ENCODE peak calls at places on chromosomes 11 and 22, in four cellular contexts. I is IMR-90, L is mesenchymal stem cell, Z is H1. X is an unnamed sample.

GRCh38 chr11:128525411-128526243 is 61.7 kb downstream of the ETS1 start:
- DNase-seq in I (peak; percentile 74), L (peak; percentile 34), Z (no peak), X (no peak)

GRCh38 chr11:118953265-118953664 is 2.8 kb upstream of the UPK2 start:
- DNase-seq in I (peak; percentile 18), L (peak; percentile 20), Z (peak; percentile 66), X (peak; percentile 82)

GRCh38 chr11:19344661-19345518 is 104.1 kb upstream of the E2F8 start:
- DNase-seq in I (peak; percentile 24), L (peak; percentile 27), Z (peak; percentile 84), X (peak; percentile 76)

GRCh38 chr11:134531331-134532135 is 119.5 kb upstream of the B3GAT1 start:
- DNase-seq in I (no peak), L (no peak), Z (peak; percentile 41), X (no peak)

GRCh38 chr11:78560826-78561484 is 13.7 kb downstream of the NARS2 start:
- DNase-seq in I (no peak), L (no peak), Z (no peak), X (no peak)

GRCh38 chr11:70537576-70538571 is 139.5 kb downstream of the CTTN start:
- DNase-seq in I (no peak), L (no peak), Z (no peak), X (no peak)

GRCh38 chr11:111938687-111939160 is 1.6 kb downstream of the DIXDC1 start:
- DNase-seq in I (peak; percentile 63), L (peak; percentile 81), Z (no peak), X (no peak)

GRCh38 chr11:110379261-110379660 is 50.5 kb upstream of the FDX1 start:
- DNase-seq in I (no peak), L (no peak), Z (no peak), X (no peak)

GRCh38 chr22:43301866-43302265 is 41.3 kb downstream of the SCUBE1 start:
- DNase-seq in I (no peak), L (no peak), Z (no peak), X (no peak)

GRCh38 chr22:41831828-41832552 is 915 bp upstream of the SREBF2 start:
- DNase-seq in I (peak; percentile 24), L (no peak), Z (no peak), X (peak; percentile 26)

GRCh38 chr22:41827671-41828070 is 5.2 kb upstream of the SREBF2 start:
- DNase-seq in I (no peak), L (no peak), Z (no peak), X (no peak)

GRCh38 chr22:41831383-41831782 is 1.5 kb upstream of the SREBF2 start:
- DNase-seq in I (no peak), L (peak; percentile 37), Z (no peak), X (no peak)

GRCh38 chr22:41828516-41828915 is 4.4 kb upstream of the SREBF2 start:
- DNase-seq in I (no peak), L (no peak), Z (no peak), X (no peak)

GRCh38 chr22:41830174-41830573 is 2.7 kb upstream of the SREBF2 start:
- DNase-seq in I (no peak), L (no peak), Z (no peak), X (no peak)
- H4K91ac ChIP-seq in I (no peak overlapping the region), L (no peak overlapping the region), Z (peak overlapping the region; percentile 56), X (peak overlapping the region; percentile 45)

DNA sequence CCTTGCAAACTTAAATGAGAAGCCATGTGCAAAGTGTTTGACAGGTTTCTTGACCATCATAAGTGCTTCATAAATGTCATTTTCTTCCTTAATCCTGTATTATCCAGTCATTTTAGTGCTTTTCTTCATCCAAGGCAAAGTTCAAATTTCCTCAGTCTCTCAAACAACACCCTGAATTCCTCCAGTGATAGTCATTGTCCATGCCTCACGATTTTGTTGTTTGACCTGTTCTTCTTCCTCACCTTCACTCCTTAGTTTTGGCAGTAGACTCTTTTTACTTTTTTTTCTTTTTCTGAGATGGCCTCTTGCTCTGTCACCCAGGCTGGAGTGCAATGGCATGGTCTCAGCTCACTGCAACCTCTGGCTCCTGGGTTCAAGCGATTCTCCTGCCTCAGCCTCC is 1257.3 kb downstream of the FAM181B start:
- DNase-seq in I (no peak), L (no peak), Z (no peak), X (no peak)
- H3K36me3 ChIP-seq in I (no peaks in the 10 kb centered on the region), L (no peaks in the 10 kb centered on the region), Z (no peaks in the 10 kb centered on the region), X (no peaks in the 10 kb centered on the region)

GRCh38 chr11:59615637-59616395 is at the start of gene OSBP:
- DNase-seq in I (peak; percentile 100), L (peak; percentile 100), Z (peak; percentile 95), X (peak; percentile 100)
- H4K91ac ChIP-seq in I (peak within 1 kb of the TSS; percentile 82), L (peak within 1 kb of the TSS; percentile 82), Z (no peak within 1 kb of the TSS), X (no peak within 1 kb of the TSS)

DNA sequence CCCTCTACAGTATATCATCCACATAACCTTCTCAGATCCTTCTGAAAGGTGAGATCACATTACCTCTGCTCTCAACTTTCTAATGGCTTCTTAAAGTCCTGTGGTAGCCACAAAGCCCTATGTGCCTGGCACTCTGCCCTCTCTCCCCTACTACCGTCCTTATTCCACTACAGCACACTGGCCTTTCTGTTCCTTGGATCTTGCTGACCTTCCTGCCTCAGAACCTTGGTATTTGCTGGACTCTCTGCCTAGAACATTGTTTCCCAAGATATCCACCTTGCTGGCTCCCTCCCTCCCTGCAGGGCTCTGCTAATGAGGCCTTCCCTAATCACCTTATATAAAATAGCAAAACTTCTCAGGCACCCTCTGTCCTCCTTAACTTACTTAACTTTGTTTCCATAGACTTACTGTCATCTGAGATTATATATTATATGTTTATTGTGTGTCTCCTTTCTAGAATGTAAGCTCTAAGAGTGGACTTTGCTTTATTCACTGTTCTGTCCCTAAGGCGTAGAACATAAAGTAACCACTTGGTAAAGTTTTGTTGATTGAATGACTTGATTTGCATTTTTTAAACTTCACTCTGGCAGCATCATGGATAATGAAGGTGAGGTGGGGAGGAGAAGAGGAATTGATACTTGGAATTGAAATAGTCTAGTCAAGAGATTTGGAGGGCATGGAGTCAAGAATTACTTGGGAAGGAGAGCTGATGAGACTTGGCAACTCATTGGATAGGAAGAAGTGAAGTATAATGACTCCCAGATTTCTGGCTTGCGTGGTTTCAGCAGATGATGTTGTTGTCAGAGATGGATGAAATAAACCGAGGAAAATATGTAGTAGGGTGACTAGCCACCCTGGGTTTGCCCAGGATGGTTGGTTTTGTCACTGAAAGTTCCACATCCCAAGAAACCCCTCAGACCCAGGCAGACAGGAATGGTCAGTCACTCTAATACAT is 10.5 kb downstream of the POLD3 start:
- DNase-seq in I (no peak), L (no peak), Z (no peak), X (no peak)
- H3K36me3 ChIP-seq in I (peaks cover 7% of the 10 kb centered on the region), L (peaks cover 14% of the 10 kb centered on the region), Z (peaks cover 15% of the 10 kb centered on the region), X (peaks cover 96% of the 10 kb centered on the region)

GRCh38 chr22:28742562-28742962 is 723 bp downstream of the HSCB start:
- DNase-seq in I (no peak), L (no peak), Z (no peak), X (peak; percentile 91)

GRCh38 chr22:28736296-28737155 is 5.1 kb downstream of the CHEK2 start:
- DNase-seq in I (no peak), L (no peak), Z (no peak), X (no peak)

GRCh38 chr22:28741200-28741757 is 341 bp downstream of the CHEK2 start:
- DNase-seq in I (no peak), L (no peak), Z (no peak), X (no peak)

GRCh38 chr22:28743852-28744251 is 2.0 kb downstream of the HSCB start:
- DNase-seq in I (no peak), L (no peak), Z (no peak), X (no peak)

DNA sequence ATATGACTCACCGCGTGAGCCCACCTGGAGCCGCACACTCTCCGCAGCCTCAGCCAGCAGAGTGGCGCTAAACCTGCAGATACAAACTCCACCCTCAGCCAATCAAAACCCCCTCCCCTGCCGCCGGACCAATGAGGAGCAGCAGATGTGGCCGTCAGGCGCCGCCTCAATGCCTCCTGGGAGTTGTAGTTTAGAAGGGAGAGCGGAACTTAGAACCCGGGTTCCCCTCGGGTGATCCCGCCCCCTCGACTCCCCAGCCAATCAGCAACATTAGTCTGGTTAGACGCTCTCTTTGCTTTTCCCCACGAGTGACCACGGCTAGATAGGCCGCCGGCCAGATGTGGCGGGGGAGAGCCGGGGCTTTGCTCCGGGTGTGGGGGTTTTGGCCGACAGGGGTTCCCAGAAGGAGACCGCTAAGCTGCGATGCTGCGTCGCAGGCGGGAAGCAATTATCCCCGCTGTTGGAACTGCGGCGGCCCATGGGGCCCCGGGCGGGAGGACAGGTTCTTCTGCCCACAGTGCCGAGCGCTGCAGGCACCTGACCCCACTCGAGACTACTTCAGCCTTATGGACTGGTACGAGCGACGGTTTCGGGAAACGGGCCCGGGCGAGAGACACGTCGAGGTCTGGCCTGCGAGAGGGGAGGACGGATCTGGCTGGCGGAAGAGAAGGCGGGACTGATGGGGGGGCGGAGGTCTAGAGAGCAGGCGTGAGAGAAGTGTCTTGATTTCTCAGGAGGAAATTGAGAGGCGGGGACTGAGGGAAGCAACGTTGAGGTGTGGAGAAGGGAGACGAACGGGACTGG is at the start of the genes CHEK2 and HSCB:
- DNase-seq in I (peak; percentile 99), L (peak; percentile 99), Z (peak; percentile 92), X (peak; percentile 98)
- H4K91ac ChIP-seq in I (peak within 1 kb of the TSS; percentile 49), L (peak within 1 kb of the TSS; percentile 95), Z (peak within 1 kb of the TSS; percentile 99), X (no peak within 1 kb of the TSS)

DNA sequence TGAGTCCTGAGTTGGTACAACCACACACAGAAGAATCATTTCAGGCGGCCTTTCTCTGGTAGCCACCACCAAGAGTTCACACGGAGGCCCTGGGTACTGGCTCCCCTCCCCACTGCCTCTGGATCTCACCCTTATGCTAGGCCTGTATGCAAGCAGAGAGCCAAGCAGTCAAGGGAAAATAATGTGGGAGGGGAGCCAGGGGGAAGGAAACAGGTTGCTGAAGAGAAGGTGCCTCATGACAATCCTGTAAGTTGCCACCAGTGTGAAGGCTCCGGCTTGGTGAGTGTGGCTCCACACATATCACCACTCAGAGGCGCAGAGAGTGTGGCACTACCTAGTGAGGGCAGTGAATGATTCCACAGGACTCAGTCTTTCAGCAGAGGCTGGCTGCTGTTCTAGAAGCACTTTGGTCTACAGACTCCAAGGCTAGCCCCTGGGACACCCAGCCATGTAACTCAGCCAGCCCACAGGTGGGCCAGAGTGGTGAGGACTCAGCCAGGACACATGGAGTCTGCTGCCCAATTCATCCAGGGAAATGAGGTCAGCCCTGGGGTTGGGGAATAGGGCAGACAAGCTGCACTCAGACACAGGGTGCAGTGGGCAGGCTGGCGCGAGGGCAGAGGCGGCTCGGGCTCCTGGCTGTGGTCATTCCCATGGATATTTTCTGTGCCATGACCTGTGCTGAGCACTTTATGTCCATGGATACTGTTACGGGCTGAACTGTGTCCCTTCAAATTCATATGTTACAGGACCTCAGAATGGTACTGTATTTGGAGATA is 49.0 kb upstream of the SERPIND1 start:
- DNase-seq in I (no peak), L (no peak), Z (no peak), X (no peak)
- H3K36me3 ChIP-seq in I (peaks cover 48% of the 10 kb centered on the region), L (peaks cover 52% of the 10 kb centered on the region), Z (peaks cover 2% of the 10 kb centered on the region), X (peaks cover 24% of the 10 kb centered on the region)

GRCh38 chr11:84215671-84216070 is 929.5 kb upstream of the CCDC90B start:
- DNase-seq in I (no peak), L (no peak), Z (no peak), X (no peak)

GRCh38 chr11:84218318-84218717 is 932.2 kb upstream of the CCDC90B start:
- DNase-seq in I (no peak), L (no peak), Z (no peak), X (no peak)

GRCh38 chr11:84212467-84213390 is 926.6 kb upstream of the CCDC90B start:
- DNase-seq in I (no peak), L (no peak), Z (no peak), X (no peak)

DNA sequence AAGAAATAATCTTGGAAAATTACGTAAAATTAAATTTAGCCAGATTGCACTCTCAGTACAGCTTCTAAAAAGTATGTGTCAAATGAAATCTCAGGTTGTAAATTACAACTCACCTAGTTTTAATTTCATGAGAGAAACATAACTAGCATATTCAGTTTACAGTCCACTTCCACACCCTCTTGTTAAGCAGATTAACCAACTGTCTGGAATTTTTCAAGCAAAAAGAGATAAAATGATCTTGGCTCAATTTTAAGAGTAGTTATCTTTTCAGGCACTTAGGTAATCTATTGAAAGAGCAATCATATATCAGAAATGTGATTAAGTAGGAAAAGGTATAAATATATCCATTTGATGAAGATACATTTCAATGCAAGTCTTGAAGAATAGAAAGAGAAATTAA is 928.4 kb upstream of the CCDC90B start:
- DNase-seq in I (no peak), L (no peak), Z (no peak), X (no peak)
- H4K91ac ChIP-seq in I (no peak overlapping the region), L (no peak overlapping the region), Z (no peak overlapping the region), X (no peak overlapping the region)